ENCODE peak calls at places on chromosomes 7 and 10, in eight cellular contexts. W is T-cell; J is kidney tubule cell; Q is activated gamma-delta T cell treated with anti-CD3 and anti-CD28 coated beads, Interleukin-2, amount 50 U/mL, for 16 hours; V is activated CD8-positive, alpha-beta memory T cell treated with anti-CD3 and anti-CD28 coated beads for 24 hours; G is cerebellum; T is activated naive CD4-positive, alpha-beta T cell treated with anti-CD3 and anti-CD28 coated beads, Interleukin-2, amount 50 U/mL, for 16 hours; M is T-helper 1 cell. R is an unnamed sample.

GRCh38 chr10:121428848-121429247 is 169.4 kb downstream of the FGFR2 start:
- DNase-seq in W (no peak), J (no peak), Q (no peak), V (no peak), G (no peak), T (no peak), M (no peak), R (no peak)

GRCh38 chr7:82080254-82080924 is 310.5 kb upstream of the HGF start:
- DNase-seq in W (no peak), J (no peak), Q (no peak), V (no peak), G (no peak), T (no peak), M (no peak), R (no peak)

GRCh38 chr10:33521062-33521461 is 186.6 kb upstream of the NRP1 start:
- DNase-seq in W (no peak), J (peak; percentile 17), Q (no peak), V (no peak), G (no peak), T (no peak), M (no peak), R (no peak)

GRCh38 chr10:98403812-98404504 is 11.0 kb downstream of the PYROXD2 start:
- DNase-seq in W (no peak), J (no peak), Q (no peak), V (no peak), G (no peak), T (no peak), M (no peak), R (no peak)

GRCh38 chr10:119658274-119658673 is 7.1 kb downstream of the BAG3 start:
- DNase-seq in W (no peak), J (peak; percentile 93), Q (no peak), V (no peak), G (peak; percentile 78), T (no peak), M (no peak), R (no peak)

GRCh38 chr10:100100651-100101525 is 19.2 kb upstream of the CPN1 start:
- DNase-seq in W (no peak), J (peak; percentile 52), Q (no peak), V (no peak), G (no peak), T (no peak), M (no peak), R (no peak)

GRCh38 chr7:78576196-78576595 is 777.6 kb downstream of the PHTF2 start:
- DNase-seq in W (no peak), J (peak; percentile 17), Q (no peak), V (no peak), G (no peak), T (no peak), M (no peak), R (no peak)

GRCh38 chr7:40551685-40552576 is 417.1 kb downstream of the SUGCT start:
- DNase-seq in W (no peak), J (peak; percentile 64), Q (no peak), V (no peak), G (no peak), T (no peak), M (no peak), R (no peak)

GRCh38 chr7:4610768-4611467 is 71.2 kb upstream of the FOXK1 start:
- DNase-seq in W (peak; percentile 50), J (peak; percentile 75), Q (peak; percentile 37), V (peak; percentile 72), G (peak; percentile 63), T (peak; percentile 42), M (peak; percentile 19), R (peak; percentile 75)

GRCh38 chr7:96236198-96237039 is 85.5 kb downstream of the SLC25A13 start:
- DNase-seq in W (no peak), J (peak; percentile 87), Q (no peak), V (no peak), G (no peak), T (no peak), M (no peak), R (no peak)

GRCh38 chr10:94320285-94320914 is 42.3 kb downstream of the NOC3L start:
- DNase-seq in W (peak; percentile 29), J (peak; percentile 67), Q (peak; percentile 37), V (peak; percentile 81), G (peak; percentile 32), T (peak; percentile 63), M (peak; percentile 39), R (peak; percentile 5)

GRCh38 chr10:70437721-70438120 is 3.8 kb downstream of the NODAL start:
- DNase-seq in W (no peak), J (no peak), Q (no peak), V (no peak), G (no peak), T (no peak), M (no peak), R (no peak)

GRCh38 chr7:120089968-120090367 is 183.0 kb upstream of the KCND2 start:
- DNase-seq in W (no peak), J (peak; percentile 12), Q (no peak), V (no peak), G (no peak), T (no peak), M (no peak), R (no peak)

GRCh38 chr7:91436655-91437054 is 172.4 kb downstream of the FZD1 start:
- DNase-seq in W (no peak), J (no peak), Q (no peak), V (no peak), G (no peak), T (no peak), M (no peak), R (peak; percentile 98)

GRCh38 chr7:68384581-68384980 is 1213.7 kb upstream of the AUTS2 start:
- DNase-seq in W (no peak), J (no peak), Q (no peak), V (no peak), G (no peak), T (no peak), M (no peak), R (no peak)

GRCh38 chr10:118850418-118851061 is 95.8 kb upstream of the CACUL1 start:
- DNase-seq in W (peak; percentile 49), J (peak; percentile 70), Q (peak; percentile 24), V (peak; percentile 86), G (no peak), T (peak; percentile 73), M (peak; percentile 30), R (peak; percentile 25)

GRCh38 chr7:104775581-104775980 is 238.4 kb upstream of the KMT2E start:
- DNase-seq in W (no peak), J (no peak), Q (no peak), V (no peak), G (no peak), T (no peak), M (no peak), R (no peak)

GRCh38 chr7:112946350-112946749 is 140.3 kb downstream of the GPR85 start:
- DNase-seq in W (no peak), J (peak; percentile 4), Q (no peak), V (no peak), G (no peak), T (no peak), M (no peak), R (no peak)